ENCODE peak calls at places on chromosomes 12 and 14, in nine cellular contexts. One of them, this sample, is unnamed.

GRCh38 chr14:61588419-61588901 is 106.9 kb upstream of the HIF1A start:
- DNase-seq in upper lobe of right lung: no peak
- DNase-seq in right cardiac atrium: no peak
- DNase-seq in neural progenitor cell: no peak
- DNase-seq in heart left ventricle: no peak
- DNase-seq in right atrium auricular region: no peak
- DNase-seq in A549: no peak
- DNase-seq in mesendoderm: no peak
- DNase-seq in psoas muscle: no peak
- DNase-seq in this sample: no peak

GRCh38 chr14:53630336-53630735 is 326.3 kb downstream of the BMP4 start:
- DNase-seq in mesendoderm: no peak
- DNase-seq in right atrium auricular region: no peak
- DNase-seq in upper lobe of right lung: no peak
- DNase-seq in neural progenitor cell: no peak
- DNase-seq in A549: no peak
- DNase-seq in right cardiac atrium: no peak
- DNase-seq in psoas muscle: no peak
- DNase-seq in heart left ventricle: no peak
- DNase-seq in this sample: no peak

GRCh38 chr12:63822352-63822751 is 22.1 kb upstream of the SRGAP1 start:
- DNase-seq in A549: no peak
- DNase-seq in psoas muscle: no peak
- DNase-seq in upper lobe of right lung: no peak
- DNase-seq in mesendoderm: no peak
- DNase-seq in heart left ventricle: no peak
- DNase-seq in right atrium auricular region: no peak
- DNase-seq in neural progenitor cell: no peak
- DNase-seq in right cardiac atrium: no peak
- DNase-seq in this sample: no peak

GRCh38 chr14:93996130-93996695 is 888 bp upstream of the CCDC197 start:
- DNase-seq in right cardiac atrium: no peak
- DNase-seq in upper lobe of right lung: no peak
- DNase-seq in A549: no peak
- DNase-seq in right atrium auricular region: no peak
- DNase-seq in mesendoderm: no peak
- DNase-seq in heart left ventricle: no peak
- DNase-seq in neural progenitor cell: no peak
- DNase-seq in psoas muscle: peak; percentile 52
- DNase-seq in this sample: no peak

GRCh38 chr12:26935636-26936378 is 2.0 kb downstream of the INTS13 start:
- DNase-seq in upper lobe of right lung: no peak
- DNase-seq in neural progenitor cell: no peak
- DNase-seq in right atrium auricular region: no peak
- DNase-seq in heart left ventricle: no peak
- DNase-seq in mesendoderm: no peak
- DNase-seq in psoas muscle: no peak
- DNase-seq in right cardiac atrium: no peak
- DNase-seq in A549: no peak
- DNase-seq in this sample: no peak

GRCh38 chr14:74290415-74290814 is 12.3 kb downstream of the ABCD4 start:
- DNase-seq in A549: peak; percentile 22
- DNase-seq in right atrium auricular region: no peak
- DNase-seq in psoas muscle: no peak
- DNase-seq in upper lobe of right lung: no peak
- DNase-seq in neural progenitor cell: peak; percentile 55
- DNase-seq in heart left ventricle: no peak
- DNase-seq in mesendoderm: peak; percentile 67
- DNase-seq in right cardiac atrium: no peak
- DNase-seq in this sample: no peak

GRCh38 chr12:18723752-18724151 is 14.1 kb downstream of the PLCZ1 start:
- DNase-seq in right cardiac atrium: no peak
- DNase-seq in psoas muscle: no peak
- DNase-seq in neural progenitor cell: no peak
- DNase-seq in right atrium auricular region: no peak
- DNase-seq in A549: peak; percentile 16
- DNase-seq in upper lobe of right lung: no peak
- DNase-seq in mesendoderm: peak; percentile 45
- DNase-seq in heart left ventricle: no peak
- DNase-seq in this sample: no peak

GRCh38 chr12:68641138-68641537 is 30.4 kb downstream of the RAP1B start:
- DNase-seq in mesendoderm: no peak
- DNase-seq in heart left ventricle: no peak
- DNase-seq in neural progenitor cell: no peak
- DNase-seq in A549: no peak
- DNase-seq in right cardiac atrium: no peak
- DNase-seq in psoas muscle: no peak
- DNase-seq in right atrium auricular region: no peak
- DNase-seq in upper lobe of right lung: no peak
- DNase-seq in this sample: no peak

GRCh38 chr12:65535951-65536350 is 257.5 kb downstream of the MSRB3 start:
- DNase-seq in right atrium auricular region: no peak
- DNase-seq in right cardiac atrium: no peak
- DNase-seq in A549: no peak
- DNase-seq in psoas muscle: no peak
- DNase-seq in upper lobe of right lung: no peak
- DNase-seq in mesendoderm: no peak
- DNase-seq in heart left ventricle: no peak
- DNase-seq in neural progenitor cell: no peak
- DNase-seq in this sample: no peak

GRCh38 chr14:92794547-92794941 is 439 bp downstream of the GOLGA5 start:
- DNase-seq in A549: no peak
- DNase-seq in upper lobe of right lung: no peak
- DNase-seq in psoas muscle: peak; percentile 60
- DNase-seq in neural progenitor cell: peak; percentile 42
- DNase-seq in right cardiac atrium: peak; percentile 24
- DNase-seq in right atrium auricular region: no peak
- DNase-seq in mesendoderm: peak; percentile 37
- DNase-seq in heart left ventricle: no peak
- DNase-seq in this sample: no peak

GRCh38 chr12:18432211-18432610 is 170.9 kb downstream of the PIK3C2G start:
- DNase-seq in heart left ventricle: no peak
- DNase-seq in A549: no peak
- DNase-seq in upper lobe of right lung: no peak
- DNase-seq in psoas muscle: no peak
- DNase-seq in mesendoderm: no peak
- DNase-seq in neural progenitor cell: no peak
- DNase-seq in right cardiac atrium: no peak
- DNase-seq in right atrium auricular region: no peak
- DNase-seq in this sample: no peak

GRCh38 chr12:55738113-55739024 is 4.6 kb upstream of the GDF11 start:
- DNase-seq in A549: peak; percentile 56
- DNase-seq in neural progenitor cell: peak; percentile 95
- DNase-seq in psoas muscle: peak; percentile 77
- DNase-seq in upper lobe of right lung: peak; percentile 87
- DNase-seq in heart left ventricle: peak; percentile 82
- DNase-seq in right atrium auricular region: peak; percentile 88
- DNase-seq in right cardiac atrium: peak; percentile 89
- DNase-seq in mesendoderm: peak; percentile 98
- DNase-seq in this sample: peak; percentile 84

GRCh38 chr12:1744932-1745331 is 54.1 kb downstream of the ADIPOR2 start:
- DNase-seq in psoas muscle: no peak
- DNase-seq in upper lobe of right lung: no peak
- DNase-seq in right atrium auricular region: no peak
- DNase-seq in A549: no peak
- DNase-seq in right cardiac atrium: no peak
- DNase-seq in neural progenitor cell: no peak
- DNase-seq in heart left ventricle: no peak
- DNase-seq in mesendoderm: peak; percentile 87
- DNase-seq in this sample: no peak

GRCh38 chr14:90959344-90959743 is 101.1 kb downstream of the RPS6KA5 start:
- DNase-seq in right cardiac atrium: no peak
- DNase-seq in mesendoderm: no peak
- DNase-seq in psoas muscle: no peak
- DNase-seq in heart left ventricle: no peak
- DNase-seq in neural progenitor cell: no peak
- DNase-seq in right atrium auricular region: no peak
- DNase-seq in upper lobe of right lung: no peak
- DNase-seq in A549: no peak
- DNase-seq in this sample: no peak

GRCh38 chr12:101570022-101570421 is 24.7 kb upstream of the MYBPC1 start:
- DNase-seq in heart left ventricle: no peak
- DNase-seq in psoas muscle: no peak
- DNase-seq in neural progenitor cell: peak; percentile 12
- DNase-seq in right cardiac atrium: no peak
- DNase-seq in A549: no peak
- DNase-seq in upper lobe of right lung: no peak
- DNase-seq in mesendoderm: peak; percentile 87
- DNase-seq in right atrium auricular region: no peak
- DNase-seq in this sample: no peak

GRCh38 chr14:81517798-81518398 is 15.8 kb downstream of the SEL1L start:
- DNase-seq in A549: no peak
- DNase-seq in right cardiac atrium: peak; percentile 56
- DNase-seq in neural progenitor cell: no peak
- DNase-seq in heart left ventricle: peak; percentile 47
- DNase-seq in psoas muscle: peak; percentile 84
- DNase-seq in mesendoderm: no peak
- DNase-seq in right atrium auricular region: peak; percentile 72
- DNase-seq in upper lobe of right lung: peak; percentile 66
- DNase-seq in this sample: no peak

GRCh38 chr14:76985021-76985420 is 43.5 kb downstream of the IRF2BPL start:
- DNase-seq in psoas muscle: no peak
- DNase-seq in heart left ventricle: no peak
- DNase-seq in upper lobe of right lung: no peak
- DNase-seq in right cardiac atrium: no peak
- DNase-seq in mesendoderm: no peak
- DNase-seq in right atrium auricular region: no peak
- DNase-seq in A549: no peak
- DNase-seq in neural progenitor cell: no peak
- DNase-seq in this sample: no peak

GRCh38 chr14:60315181-60315580 is 66.2 kb downstream of the PPM1A start:
- DNase-seq in right cardiac atrium: no peak
- DNase-seq in psoas muscle: no peak
- DNase-seq in right atrium auricular region: no peak
- DNase-seq in mesendoderm: peak; percentile 54
- DNase-seq in A549: no peak
- DNase-seq in neural progenitor cell: no peak
- DNase-seq in upper lobe of right lung: no peak
- DNase-seq in heart left ventricle: no peak
- DNase-seq in this sample: no peak

GRCh38 chr14:64787619-64788018 is 83.4 kb downstream of the PLEKHG3 start:
- DNase-seq in right atrium auricular region: no peak
- DNase-seq in mesendoderm: no peak
- DNase-seq in heart left ventricle: no peak
- DNase-seq in neural progenitor cell: no peak
- DNase-seq in psoas muscle: no peak
- DNase-seq in A549: no peak
- DNase-seq in upper lobe of right lung: no peak
- DNase-seq in right cardiac atrium: no peak
- DNase-seq in this sample: no peak

GRCh38 chr12:95789126-95790024 is 1.2 kb downstream of the NTN4 start:
- DNase-seq in right cardiac atrium: peak; percentile 43
- DNase-seq in right atrium auricular region: no peak
- DNase-seq in heart left ventricle: peak; percentile 65
- DNase-seq in neural progenitor cell: peak; percentile 48
- DNase-seq in mesendoderm: peak; percentile 37
- DNase-seq in psoas muscle: peak; percentile 63
- DNase-seq in upper lobe of right lung: peak; percentile 72
- DNase-seq in A549: peak; percentile 50
- DNase-seq in this sample: no peak
- H3K27ac ChIP-seq in right cardiac atrium: peak overlapping the region; percentile 23
- H3K27ac ChIP-seq in right atrium auricular region: peak overlapping the region; percentile 89
- H3K27ac ChIP-seq in heart left ventricle: peak overlapping the region; percentile 77
- H3K27ac ChIP-seq in neural progenitor cell: no peak overlapping the region
- H3K27ac ChIP-seq in mesendoderm: no peak overlapping the region
- H3K27ac ChIP-seq in psoas muscle: no peak overlapping the region
- H3K27ac ChIP-seq in upper lobe of right lung: peak overlapping the region; percentile 80
- H3K27ac ChIP-seq in A549: peak overlapping the region; percentile 97
- H3K27ac ChIP-seq in this sample: peak overlapping the region; percentile 22

GRCh38 chr14:28755198-28755794 is 11.3 kb upstream of the FOXG1 start:
- DNase-seq in right atrium auricular region: no peak
- DNase-seq in heart left ventricle: no peak
- DNase-seq in right cardiac atrium: no peak
- DNase-seq in neural progenitor cell: no peak
- DNase-seq in upper lobe of right lung: no peak
- DNase-seq in A549: no peak
- DNase-seq in mesendoderm: no peak
- DNase-seq in psoas muscle: no peak
- DNase-seq in this sample: no peak
- H3K27ac ChIP-seq in right atrium auricular region: no peak overlapping the region
- H3K27ac ChIP-seq in heart left ventricle: no peak overlapping the region
- H3K27ac ChIP-seq in right cardiac atrium: no peak overlapping the region
- H3K27ac ChIP-seq in neural progenitor cell: no peak overlapping the region
- H3K27ac ChIP-seq in upper lobe of right lung: no peak overlapping the region
- H3K27ac ChIP-seq in A549: no peak overlapping the region
- H3K27ac ChIP-seq in mesendoderm: no peak overlapping the region
- H3K27ac ChIP-seq in psoas muscle: no peak overlapping the region
- H3K27ac ChIP-seq in this sample: peak overlapping the region; percentile 62

GRCh38 chr12:108787539-108787938 is 56.2 kb upstream of the CORO1C start:
- DNase-seq in psoas muscle: no peak
- DNase-seq in mesendoderm: no peak
- DNase-seq in right cardiac atrium: no peak
- DNase-seq in neural progenitor cell: no peak
- DNase-seq in A549: no peak
- DNase-seq in right atrium auricular region: no peak
- DNase-seq in upper lobe of right lung: no peak
- DNase-seq in heart left ventricle: no peak
- DNase-seq in this sample: no peak

GRCh38 chr12:108788076-108788782 is 56.9 kb upstream of the CORO1C start:
- DNase-seq in neural progenitor cell: no peak
- DNase-seq in heart left ventricle: peak; percentile 72
- DNase-seq in psoas muscle: peak; percentile 75
- DNase-seq in mesendoderm: no peak
- DNase-seq in right cardiac atrium: peak; percentile 75
- DNase-seq in upper lobe of right lung: no peak
- DNase-seq in right atrium auricular region: no peak
- DNase-seq in A549: no peak
- DNase-seq in this sample: no peak

GRCh38 chr12:108786450-108786849 is 55.1 kb upstream of the CORO1C start:
- DNase-seq in psoas muscle: no peak
- DNase-seq in heart left ventricle: no peak
- DNase-seq in mesendoderm: no peak
- DNase-seq in neural progenitor cell: no peak
- DNase-seq in right atrium auricular region: no peak
- DNase-seq in A549: no peak
- DNase-seq in right cardiac atrium: no peak
- DNase-seq in upper lobe of right lung: no peak
- DNase-seq in this sample: no peak

GRCh38 chr12:108789546-108789945 is 58.2 kb upstream of the CORO1C start:
- DNase-seq in heart left ventricle: no peak
- DNase-seq in A549: no peak
- DNase-seq in neural progenitor cell: no peak
- DNase-seq in mesendoderm: no peak
- DNase-seq in upper lobe of right lung: no peak
- DNase-seq in psoas muscle: no peak
- DNase-seq in right atrium auricular region: no peak
- DNase-seq in right cardiac atrium: no peak
- DNase-seq in this sample: no peak

GRCh38 chr12:108788911-108789310 is 57.6 kb upstream of the CORO1C start:
- DNase-seq in A549: no peak
- DNase-seq in mesendoderm: no peak
- DNase-seq in right cardiac atrium: no peak
- DNase-seq in upper lobe of right lung: no peak
- DNase-seq in heart left ventricle: no peak
- DNase-seq in right atrium auricular region: no peak
- DNase-seq in psoas muscle: no peak
- DNase-seq in neural progenitor cell: no peak
- DNase-seq in this sample: no peak
- H3K27ac ChIP-seq in A549: no peak overlapping the region
- H3K27ac ChIP-seq in mesendoderm: no peak overlapping the region
- H3K27ac ChIP-seq in right cardiac atrium: no peak overlapping the region
- H3K27ac ChIP-seq in upper lobe of right lung: no peak overlapping the region
- H3K27ac ChIP-seq in heart left ventricle: no peak overlapping the region
- H3K27ac ChIP-seq in right atrium auricular region: peak overlapping the region; percentile 70
- H3K27ac ChIP-seq in psoas muscle: peak overlapping the region; percentile 80
- H3K27ac ChIP-seq in neural progenitor cell: no peak overlapping the region
- H3K27ac ChIP-seq in this sample: no peak overlapping the region

GRCh38 chr14:75634848-75635247 is 25.8 kb downstream of the ERG28 start:
- DNase-seq in upper lobe of right lung: no peak
- DNase-seq in heart left ventricle: no peak
- DNase-seq in psoas muscle: no peak
- DNase-seq in neural progenitor cell: no peak
- DNase-seq in A549: no peak
- DNase-seq in mesendoderm: peak; percentile 39
- DNase-seq in right atrium auricular region: no peak
- DNase-seq in right cardiac atrium: no peak
- DNase-seq in this sample: no peak
- H3K27ac ChIP-seq in upper lobe of right lung: no peak overlapping the region
- H3K27ac ChIP-seq in heart left ventricle: no peak overlapping the region
- H3K27ac ChIP-seq in psoas muscle: no peak overlapping the region
- H3K27ac ChIP-seq in neural progenitor cell: no peak overlapping the region
- H3K27ac ChIP-seq in A549: no peak overlapping the region
- H3K27ac ChIP-seq in mesendoderm: no peak overlapping the region
- H3K27ac ChIP-seq in right atrium auricular region: no peak overlapping the region
- H3K27ac ChIP-seq in right cardiac atrium: no peak overlapping the region
- H3K27ac ChIP-seq in this sample: no peak overlapping the region